ENCODE peak calls at places on chromosome 11, in seven cellular contexts. One of them, this sample, is unnamed.

GRCh38 chr11:3958301-3958700 is 102.8 kb downstream of the STIM1 start:
- DNase-seq in IMR-90: no peak
- DNase-seq in left cardiac atrium: no peak
- DNase-seq in NCI-H1105: no peak
- DNase-seq in mammary epithelial cell: no peak
- DNase-seq in NCI-H1092 treated with DMSO at 0.1 percent for 48 hours: no peak
- DNase-seq in activated CD8-positive, alpha-beta memory T cell treated with anti-CD3 and anti-CD28 coated beads for 4 hours: no peak
- DNase-seq in this sample: no peak

GRCh38 chr11:66280428-66280827 is 2.5 kb downstream of the CNIH2 start:
- DNase-seq in IMR-90: no peak
- DNase-seq in left cardiac atrium: no peak
- DNase-seq in NCI-H1105: no peak
- DNase-seq in mammary epithelial cell: no peak
- DNase-seq in NCI-H1092 treated with DMSO at 0.1 percent for 48 hours: peak
- DNase-seq in activated CD8-positive, alpha-beta memory T cell treated with anti-CD3 and anti-CD28 coated beads for 4 hours: no peak
- DNase-seq in this sample: no peak

GRCh38 chr11:17395978-17396377 is 7.5 kb upstream of the KCNJ11 start:
- DNase-seq in IMR-90: no peak
- DNase-seq in left cardiac atrium: no peak
- DNase-seq in NCI-H1105: no peak
- DNase-seq in mammary epithelial cell: no peak
- DNase-seq in NCI-H1092 treated with DMSO at 0.1 percent for 48 hours: no peak
- DNase-seq in activated CD8-positive, alpha-beta memory T cell treated with anti-CD3 and anti-CD28 coated beads for 4 hours: no peak
- DNase-seq in this sample: peak

GRCh38 chr11:59607703-59608454 is 7.7 kb downstream of the OSBP start:
- DNase-seq in IMR-90: no peak
- DNase-seq in left cardiac atrium: no peak
- DNase-seq in NCI-H1105: no peak
- DNase-seq in mammary epithelial cell: no peak
- DNase-seq in NCI-H1092 treated with DMSO at 0.1 percent for 48 hours: no peak
- DNase-seq in activated CD8-positive, alpha-beta memory T cell treated with anti-CD3 and anti-CD28 coated beads for 4 hours: no peak
- DNase-seq in this sample: no peak

GRCh38 chr11:9726313-9727022 is 62.6 kb downstream of the SWAP70 start:
- DNase-seq in IMR-90: peak
- DNase-seq in left cardiac atrium: no peak
- DNase-seq in NCI-H1105: no peak
- DNase-seq in mammary epithelial cell: peak
- DNase-seq in NCI-H1092 treated with DMSO at 0.1 percent for 48 hours: no peak
- DNase-seq in activated CD8-positive, alpha-beta memory T cell treated with anti-CD3 and anti-CD28 coated beads for 4 hours: no peak
- DNase-seq in this sample: no peak

GRCh38 chr11:84498016-84498415 is 1129.1 kb downstream of the DLG2 start:
- DNase-seq in IMR-90: no peak
- DNase-seq in left cardiac atrium: peak
- DNase-seq in NCI-H1105: no peak
- DNase-seq in mammary epithelial cell: no peak
- DNase-seq in NCI-H1092 treated with DMSO at 0.1 percent for 48 hours: no peak
- DNase-seq in activated CD8-positive, alpha-beta memory T cell treated with anti-CD3 and anti-CD28 coated beads for 4 hours: no peak
- DNase-seq in this sample: no peak

GRCh38 chr11:34158661-34159060 is 53.2 kb downstream of the NAT10 start:
- DNase-seq in IMR-90: no peak
- DNase-seq in left cardiac atrium: no peak
- DNase-seq in NCI-H1105: no peak
- DNase-seq in mammary epithelial cell: no peak
- DNase-seq in NCI-H1092 treated with DMSO at 0.1 percent for 48 hours: no peak
- DNase-seq in activated CD8-positive, alpha-beta memory T cell treated with anti-CD3 and anti-CD28 coated beads for 4 hours: no peak
- DNase-seq in this sample: no peak

GRCh38 chr11:47917643-47918369 is 62.6 kb upstream of the PTPRJ start:
- DNase-seq in IMR-90: peak
- DNase-seq in left cardiac atrium: peak
- DNase-seq in NCI-H1105: peak
- DNase-seq in mammary epithelial cell: no peak
- DNase-seq in NCI-H1092 treated with DMSO at 0.1 percent for 48 hours: peak
- DNase-seq in activated CD8-positive, alpha-beta memory T cell treated with anti-CD3 and anti-CD28 coated beads for 4 hours: no peak
- DNase-seq in this sample: no peak

GRCh38 chr11:73623651-73624050 is 22.7 kb upstream of the PLEKHB1 start:
- DNase-seq in IMR-90: no peak
- DNase-seq in left cardiac atrium: no peak
- DNase-seq in NCI-H1105: no peak
- DNase-seq in mammary epithelial cell: no peak
- DNase-seq in NCI-H1092 treated with DMSO at 0.1 percent for 48 hours: no peak
- DNase-seq in activated CD8-positive, alpha-beta memory T cell treated with anti-CD3 and anti-CD28 coated beads for 4 hours: no peak
- DNase-seq in this sample: no peak

GRCh38 chr11:117458275-117459120 is 130.8 kb downstream of the CEP164 start:
- DNase-seq in IMR-90: no peak
- DNase-seq in left cardiac atrium: no peak
- DNase-seq in NCI-H1105: no peak
- DNase-seq in mammary epithelial cell: peak
- DNase-seq in NCI-H1092 treated with DMSO at 0.1 percent for 48 hours: peak
- DNase-seq in activated CD8-positive, alpha-beta memory T cell treated with anti-CD3 and anti-CD28 coated beads for 4 hours: no peak
- DNase-seq in this sample: peak

GRCh38 chr11:24386551-24387404 is 110.1 kb upstream of the LUZP2 start:
- DNase-seq in IMR-90: peak
- DNase-seq in left cardiac atrium: no peak
- DNase-seq in NCI-H1105: peak
- DNase-seq in mammary epithelial cell: peak
- DNase-seq in NCI-H1092 treated with DMSO at 0.1 percent for 48 hours: peak
- DNase-seq in activated CD8-positive, alpha-beta memory T cell treated with anti-CD3 and anti-CD28 coated beads for 4 hours: no peak
- DNase-seq in this sample: no peak

GRCh38 chr11:44946268-44946667 is 4.4 kb downstream of the TP53I11 start:
- DNase-seq in IMR-90: no peak
- DNase-seq in left cardiac atrium: peak
- DNase-seq in NCI-H1105: no peak
- DNase-seq in mammary epithelial cell: no peak
- DNase-seq in NCI-H1092 treated with DMSO at 0.1 percent for 48 hours: no peak
- DNase-seq in activated CD8-positive, alpha-beta memory T cell treated with anti-CD3 and anti-CD28 coated beads for 4 hours: no peak
- DNase-seq in this sample: no peak

GRCh38 chr11:1409108-1409851 is 19.5 kb downstream of the BRSK2 start:
- DNase-seq in IMR-90: no peak
- DNase-seq in left cardiac atrium: no peak
- DNase-seq in NCI-H1105: no peak
- DNase-seq in mammary epithelial cell: no peak
- DNase-seq in NCI-H1092 treated with DMSO at 0.1 percent for 48 hours: no peak
- DNase-seq in activated CD8-positive, alpha-beta memory T cell treated with anti-CD3 and anti-CD28 coated beads for 4 hours: no peak
- DNase-seq in this sample: no peak

GRCh38 chr11:36492724-36493304 is 17.3 kb downstream of the TRAF6 start:
- DNase-seq in IMR-90: peak
- DNase-seq in left cardiac atrium: no peak
- DNase-seq in NCI-H1105: peak
- DNase-seq in mammary epithelial cell: peak
- DNase-seq in NCI-H1092 treated with DMSO at 0.1 percent for 48 hours: no peak
- DNase-seq in activated CD8-positive, alpha-beta memory T cell treated with anti-CD3 and anti-CD28 coated beads for 4 hours: no peak
- DNase-seq in this sample: peak

GRCh38 chr11:12386745-12387144 is 9.4 kb downstream of the PARVA start:
- DNase-seq in IMR-90: no peak
- DNase-seq in left cardiac atrium: no peak
- DNase-seq in NCI-H1105: no peak
- DNase-seq in mammary epithelial cell: no peak
- DNase-seq in NCI-H1092 treated with DMSO at 0.1 percent for 48 hours: peak
- DNase-seq in activated CD8-positive, alpha-beta memory T cell treated with anti-CD3 and anti-CD28 coated beads for 4 hours: no peak
- DNase-seq in this sample: no peak

GRCh38 chr11:14314127-14314526 is 44.9 kb downstream of the RRAS2 start:
- DNase-seq in IMR-90: no peak
- DNase-seq in left cardiac atrium: no peak
- DNase-seq in NCI-H1105: no peak
- DNase-seq in mammary epithelial cell: no peak
- DNase-seq in NCI-H1092 treated with DMSO at 0.1 percent for 48 hours: no peak
- DNase-seq in activated CD8-positive, alpha-beta memory T cell treated with anti-CD3 and anti-CD28 coated beads for 4 hours: no peak
- DNase-seq in this sample: no peak

GRCh38 chr11:48103621-48104561 is 112.7 kb upstream of the OR4B1 start:
- DNase-seq in IMR-90: peak
- DNase-seq in left cardiac atrium: no peak
- DNase-seq in NCI-H1105: no peak
- DNase-seq in mammary epithelial cell: peak
- DNase-seq in NCI-H1092 treated with DMSO at 0.1 percent for 48 hours: no peak
- DNase-seq in activated CD8-positive, alpha-beta memory T cell treated with anti-CD3 and anti-CD28 coated beads for 4 hours: no peak
- DNase-seq in this sample: no peak

GRCh38 chr11:71396548-71397123 is 51.6 kb downstream of the DHCR7 start:
- DNase-seq in IMR-90: no peak
- DNase-seq in left cardiac atrium: no peak
- DNase-seq in NCI-H1105: no peak
- DNase-seq in mammary epithelial cell: no peak
- DNase-seq in NCI-H1092 treated with DMSO at 0.1 percent for 48 hours: peak
- DNase-seq in activated CD8-positive, alpha-beta memory T cell treated with anti-CD3 and anti-CD28 coated beads for 4 hours: no peak
- DNase-seq in this sample: no peak

GRCh38 chr11:72930011-72930410 is 115.8 kb downstream of the ATG16L2 start:
- DNase-seq in IMR-90: peak
- DNase-seq in left cardiac atrium: no peak
- DNase-seq in NCI-H1105: peak
- DNase-seq in mammary epithelial cell: no peak
- DNase-seq in NCI-H1092 treated with DMSO at 0.1 percent for 48 hours: peak
- DNase-seq in activated CD8-positive, alpha-beta memory T cell treated with anti-CD3 and anti-CD28 coated beads for 4 hours: no peak
- DNase-seq in this sample: no peak

GRCh38 chr11:134229131-134229790 is 4.8 kb downstream of the VPS26B start:
- DNase-seq in IMR-90: no peak
- DNase-seq in left cardiac atrium: no peak
- DNase-seq in NCI-H1105: no peak
- DNase-seq in mammary epithelial cell: no peak
- DNase-seq in NCI-H1092 treated with DMSO at 0.1 percent for 48 hours: no peak
- DNase-seq in activated CD8-positive, alpha-beta memory T cell treated with anti-CD3 and anti-CD28 coated beads for 4 hours: no peak
- DNase-seq in this sample: no peak

GRCh38 chr11:65911682-65912568 is 6.9 kb downstream of the C11orf68 start:
- DNase-seq in IMR-90: peak
- DNase-seq in left cardiac atrium: peak
- DNase-seq in NCI-H1105: peak
- DNase-seq in mammary epithelial cell: peak
- DNase-seq in NCI-H1092 treated with DMSO at 0.1 percent for 48 hours: peak
- DNase-seq in activated CD8-positive, alpha-beta memory T cell treated with anti-CD3 and anti-CD28 coated beads for 4 hours: no peak
- DNase-seq in this sample: no peak

GRCh38 chr11:119363874-119364590 is 17.5 kb downstream of the USP2 start:
- DNase-seq in IMR-90: no peak
- DNase-seq in left cardiac atrium: peak
- DNase-seq in NCI-H1105: no peak
- DNase-seq in mammary epithelial cell: no peak
- DNase-seq in NCI-H1092 treated with DMSO at 0.1 percent for 48 hours: peak
- DNase-seq in activated CD8-positive, alpha-beta memory T cell treated with anti-CD3 and anti-CD28 coated beads for 4 hours: peak
- DNase-seq in this sample: peak

GRCh38 chr11:46391578-46392420 is at the start of gene CHRM4:
- DNase-seq in IMR-90: peak
- DNase-seq in left cardiac atrium: peak
- DNase-seq in NCI-H1105: peak
- DNase-seq in mammary epithelial cell: peak
- DNase-seq in NCI-H1092 treated with DMSO at 0.1 percent for 48 hours: peak
- DNase-seq in activated CD8-positive, alpha-beta memory T cell treated with anti-CD3 and anti-CD28 coated beads for 4 hours: no peak
- DNase-seq in this sample: peak

GRCh38 chr11:66950113-66950535 is 8.1 kb downstream of the PC start:
- DNase-seq in IMR-90: peak
- DNase-seq in left cardiac atrium: no peak
- DNase-seq in NCI-H1105: no peak
- DNase-seq in mammary epithelial cell: peak
- DNase-seq in NCI-H1092 treated with DMSO at 0.1 percent for 48 hours: no peak
- DNase-seq in activated CD8-positive, alpha-beta memory T cell treated with anti-CD3 and anti-CD28 coated beads for 4 hours: no peak
- DNase-seq in this sample: peak

GRCh38 chr11:10379022-10379421 is 74.1 kb downstream of the ADM start:
- DNase-seq in IMR-90: peak
- DNase-seq in left cardiac atrium: no peak
- DNase-seq in NCI-H1105: no peak
- DNase-seq in mammary epithelial cell: no peak
- DNase-seq in NCI-H1092 treated with DMSO at 0.1 percent for 48 hours: no peak
- DNase-seq in activated CD8-positive, alpha-beta memory T cell treated with anti-CD3 and anti-CD28 coated beads for 4 hours: no peak
- DNase-seq in this sample: no peak

GRCh38 chr11:119423459-119424254 is 685 bp upstream of the THY1 start:
- DNase-seq in IMR-90: peak
- DNase-seq in left cardiac atrium: no peak
- DNase-seq in NCI-H1105: no peak
- DNase-seq in mammary epithelial cell: no peak
- DNase-seq in NCI-H1092 treated with DMSO at 0.1 percent for 48 hours: no peak
- DNase-seq in activated CD8-positive, alpha-beta memory T cell treated with anti-CD3 and anti-CD28 coated beads for 4 hours: no peak
- DNase-seq in this sample: peak

GRCh38 chr11:114180301-114181055 is 115.7 kb upstream of the NNMT start:
- DNase-seq in IMR-90: no peak
- DNase-seq in left cardiac atrium: no peak
- DNase-seq in NCI-H1105: no peak
- DNase-seq in mammary epithelial cell: no peak
- DNase-seq in NCI-H1092 treated with DMSO at 0.1 percent for 48 hours: peak
- DNase-seq in activated CD8-positive, alpha-beta memory T cell treated with anti-CD3 and anti-CD28 coated beads for 4 hours: no peak
- DNase-seq in this sample: no peak

GRCh38 chr11:27718853-27719574 is 18.8 kb upstream of the BDNF start:
- DNase-seq in IMR-90: peak
- DNase-seq in left cardiac atrium: peak
- DNase-seq in NCI-H1105: peak
- DNase-seq in mammary epithelial cell: no peak
- DNase-seq in NCI-H1092 treated with DMSO at 0.1 percent for 48 hours: peak
- DNase-seq in activated CD8-positive, alpha-beta memory T cell treated with anti-CD3 and anti-CD28 coated beads for 4 hours: no peak
- DNase-seq in this sample: no peak

GRCh38 chr11:69167916-69168691 is 12.4 kb downstream of the SMIM38 start:
- DNase-seq in IMR-90: peak
- DNase-seq in left cardiac atrium: no peak
- DNase-seq in NCI-H1105: no peak
- DNase-seq in mammary epithelial cell: peak
- DNase-seq in NCI-H1092 treated with DMSO at 0.1 percent for 48 hours: no peak
- DNase-seq in activated CD8-positive, alpha-beta memory T cell treated with anti-CD3 and anti-CD28 coated beads for 4 hours: no peak
- DNase-seq in this sample: no peak

GRCh38 chr11:75538150-75538942 is 12.6 kb upstream of the GDPD5 start:
- DNase-seq in IMR-90: no peak
- DNase-seq in left cardiac atrium: no peak
- DNase-seq in NCI-H1105: no peak
- DNase-seq in mammary epithelial cell: no peak
- DNase-seq in NCI-H1092 treated with DMSO at 0.1 percent for 48 hours: no peak
- DNase-seq in activated CD8-positive, alpha-beta memory T cell treated with anti-CD3 and anti-CD28 coated beads for 4 hours: no peak
- DNase-seq in this sample: no peak

GRCh38 chr11:32098142-32098903 is 7.4 kb downstream of the RCN1 start:
- DNase-seq in IMR-90: no peak
- DNase-seq in left cardiac atrium: no peak
- DNase-seq in NCI-H1105: no peak
- DNase-seq in mammary epithelial cell: no peak
- DNase-seq in NCI-H1092 treated with DMSO at 0.1 percent for 48 hours: no peak
- DNase-seq in activated CD8-positive, alpha-beta memory T cell treated with anti-CD3 and anti-CD28 coated beads for 4 hours: no peak
- DNase-seq in this sample: no peak